ENCODE peak calls at places on chromosomes 11 and 22, in nine cellular contexts. One of them, this sample, is unnamed.

GRCh38 chr11:7892751-7893356 is 38.2 kb downstream of the OR10A6 start:
- DNase-seq in epithelial cell of esophagus: peak; percentile 66
- DNase-seq in LHCN-M2: peak; percentile 72
- DNase-seq in Peyer's patch: no peak
- DNase-seq in left colon: no peak
- DNase-seq in NAMALWA: peak; percentile 82
- DNase-seq in GM12865: peak; percentile 62
- DNase-seq in stimulated activated CD4-positive, alpha-beta T cell treated with anti-CD3 and anti-CD28 coated beads, Interleukin-2, amount 100 ng/mL, for 48 hours: no peak
- DNase-seq in activated CD4-positive, alpha-beta T cell treated with anti-CD3 and anti-CD28 coated beads, Interleukin-2, amount 10 ng/mL, durations not matched to agents 7 days and 5 days: no peak
- DNase-seq in this sample: no peak

GRCh38 chr11:123221074-123221473 is 26.0 kb upstream of the CLMP start:
- DNase-seq in epithelial cell of esophagus: no peak
- DNase-seq in LHCN-M2: no peak
- DNase-seq in Peyer's patch: no peak
- DNase-seq in left colon: no peak
- DNase-seq in NAMALWA: no peak
- DNase-seq in GM12865: no peak
- DNase-seq in stimulated activated CD4-positive, alpha-beta T cell treated with anti-CD3 and anti-CD28 coated beads, Interleukin-2, amount 100 ng/mL, for 48 hours: no peak
- DNase-seq in activated CD4-positive, alpha-beta T cell treated with anti-CD3 and anti-CD28 coated beads, Interleukin-2, amount 10 ng/mL, durations not matched to agents 7 days and 5 days: no peak
- DNase-seq in this sample: no peak

GRCh38 chr11:120748485-120748814 is 236.9 kb downstream of the GRIK4 start:
- DNase-seq in epithelial cell of esophagus: no peak
- DNase-seq in LHCN-M2: no peak
- DNase-seq in Peyer's patch: no peak
- DNase-seq in left colon: no peak
- DNase-seq in NAMALWA: no peak
- DNase-seq in GM12865: no peak
- DNase-seq in stimulated activated CD4-positive, alpha-beta T cell treated with anti-CD3 and anti-CD28 coated beads, Interleukin-2, amount 100 ng/mL, for 48 hours: no peak
- DNase-seq in activated CD4-positive, alpha-beta T cell treated with anti-CD3 and anti-CD28 coated beads, Interleukin-2, amount 10 ng/mL, durations not matched to agents 7 days and 5 days: no peak
- DNase-seq in this sample: no peak

GRCh38 chr11:45750439-45750838 is 54.5 kb upstream of the SLC35C1 start:
- DNase-seq in epithelial cell of esophagus: no peak
- DNase-seq in LHCN-M2: no peak
- DNase-seq in Peyer's patch: no peak
- DNase-seq in left colon: no peak
- DNase-seq in NAMALWA: no peak
- DNase-seq in GM12865: no peak
- DNase-seq in stimulated activated CD4-positive, alpha-beta T cell treated with anti-CD3 and anti-CD28 coated beads, Interleukin-2, amount 100 ng/mL, for 48 hours: no peak
- DNase-seq in activated CD4-positive, alpha-beta T cell treated with anti-CD3 and anti-CD28 coated beads, Interleukin-2, amount 10 ng/mL, durations not matched to agents 7 days and 5 days: no peak
- DNase-seq in this sample: no peak

GRCh38 chr11:84022221-84022620 is 736.1 kb upstream of the CCDC90B start:
- DNase-seq in epithelial cell of esophagus: no peak
- DNase-seq in LHCN-M2: no peak
- DNase-seq in Peyer's patch: no peak
- DNase-seq in left colon: no peak
- DNase-seq in NAMALWA: no peak
- DNase-seq in GM12865: no peak
- DNase-seq in stimulated activated CD4-positive, alpha-beta T cell treated with anti-CD3 and anti-CD28 coated beads, Interleukin-2, amount 100 ng/mL, for 48 hours: no peak
- DNase-seq in activated CD4-positive, alpha-beta T cell treated with anti-CD3 and anti-CD28 coated beads, Interleukin-2, amount 10 ng/mL, durations not matched to agents 7 days and 5 days: no peak
- DNase-seq in this sample: no peak

GRCh38 chr22:40415531-40416266 is 45.3 kb downstream of the SGSM3 start:
- DNase-seq in epithelial cell of esophagus: no peak
- DNase-seq in LHCN-M2: no peak
- DNase-seq in Peyer's patch: peak; percentile 65
- DNase-seq in left colon: peak; percentile 41
- DNase-seq in NAMALWA: peak; percentile 63
- DNase-seq in GM12865: peak; percentile 59
- DNase-seq in stimulated activated CD4-positive, alpha-beta T cell treated with anti-CD3 and anti-CD28 coated beads, Interleukin-2, amount 100 ng/mL, for 48 hours: no peak
- DNase-seq in activated CD4-positive, alpha-beta T cell treated with anti-CD3 and anti-CD28 coated beads, Interleukin-2, amount 10 ng/mL, durations not matched to agents 7 days and 5 days: no peak
- DNase-seq in this sample: no peak

GRCh38 chr11:14902650-14903350 is 10.8 kb upstream of the CYP2R1 start:
- DNase-seq in epithelial cell of esophagus: peak; percentile 87
- DNase-seq in LHCN-M2: peak; percentile 51
- DNase-seq in Peyer's patch: no peak
- DNase-seq in left colon: no peak
- DNase-seq in NAMALWA: no peak
- DNase-seq in GM12865: peak; percentile 15
- DNase-seq in stimulated activated CD4-positive, alpha-beta T cell treated with anti-CD3 and anti-CD28 coated beads, Interleukin-2, amount 100 ng/mL, for 48 hours: no peak
- DNase-seq in activated CD4-positive, alpha-beta T cell treated with anti-CD3 and anti-CD28 coated beads, Interleukin-2, amount 10 ng/mL, durations not matched to agents 7 days and 5 days: no peak
- DNase-seq in this sample: no peak

GRCh38 chr22:31474743-31475142 is 14.9 kb downstream of the EIF4ENIF1 start:
- DNase-seq in epithelial cell of esophagus: no peak
- DNase-seq in LHCN-M2: peak; percentile 46
- DNase-seq in Peyer's patch: no peak
- DNase-seq in left colon: no peak
- DNase-seq in NAMALWA: no peak
- DNase-seq in GM12865: no peak
- DNase-seq in stimulated activated CD4-positive, alpha-beta T cell treated with anti-CD3 and anti-CD28 coated beads, Interleukin-2, amount 100 ng/mL, for 48 hours: no peak
- DNase-seq in activated CD4-positive, alpha-beta T cell treated with anti-CD3 and anti-CD28 coated beads, Interleukin-2, amount 10 ng/mL, durations not matched to agents 7 days and 5 days: no peak
- DNase-seq in this sample: no peak

GRCh38 chr11:65551572-65552398 is 6.4 kb downstream of the LTBP3 start:
- DNase-seq in epithelial cell of esophagus: peak; percentile 54
- DNase-seq in LHCN-M2: peak; percentile 57
- DNase-seq in Peyer's patch: peak; percentile 83
- DNase-seq in left colon: peak; percentile 87
- DNase-seq in NAMALWA: peak; percentile 92
- DNase-seq in GM12865: peak; percentile 84
- DNase-seq in stimulated activated CD4-positive, alpha-beta T cell treated with anti-CD3 and anti-CD28 coated beads, Interleukin-2, amount 100 ng/mL, for 48 hours: peak; percentile 46
- DNase-seq in activated CD4-positive, alpha-beta T cell treated with anti-CD3 and anti-CD28 coated beads, Interleukin-2, amount 10 ng/mL, durations not matched to agents 7 days and 5 days: peak; percentile 71
- DNase-seq in this sample: peak; percentile 78

GRCh38 chr22:37193629-37194191 is 5.7 kb upstream of the C1QTNF6 start:
- DNase-seq in epithelial cell of esophagus: no peak
- DNase-seq in LHCN-M2: peak; percentile 19
- DNase-seq in Peyer's patch: peak; percentile 38
- DNase-seq in left colon: no peak
- DNase-seq in NAMALWA: no peak
- DNase-seq in GM12865: peak; percentile 49
- DNase-seq in stimulated activated CD4-positive, alpha-beta T cell treated with anti-CD3 and anti-CD28 coated beads, Interleukin-2, amount 100 ng/mL, for 48 hours: peak; percentile 56
- DNase-seq in activated CD4-positive, alpha-beta T cell treated with anti-CD3 and anti-CD28 coated beads, Interleukin-2, amount 10 ng/mL, durations not matched to agents 7 days and 5 days: peak; percentile 43
- DNase-seq in this sample: peak; percentile 13

GRCh38 chr11:115276799-115277198 is 227.4 kb downstream of the CADM1 start:
- DNase-seq in epithelial cell of esophagus: no peak
- DNase-seq in LHCN-M2: no peak
- DNase-seq in Peyer's patch: no peak
- DNase-seq in left colon: no peak
- DNase-seq in NAMALWA: no peak
- DNase-seq in GM12865: no peak
- DNase-seq in stimulated activated CD4-positive, alpha-beta T cell treated with anti-CD3 and anti-CD28 coated beads, Interleukin-2, amount 100 ng/mL, for 48 hours: no peak
- DNase-seq in activated CD4-positive, alpha-beta T cell treated with anti-CD3 and anti-CD28 coated beads, Interleukin-2, amount 10 ng/mL, durations not matched to agents 7 days and 5 days: no peak
- DNase-seq in this sample: no peak

GRCh38 chr11:111444040-111444439 is 65.0 kb upstream of the POU2AF1 start:
- DNase-seq in epithelial cell of esophagus: no peak
- DNase-seq in LHCN-M2: no peak
- DNase-seq in Peyer's patch: no peak
- DNase-seq in left colon: no peak
- DNase-seq in NAMALWA: no peak
- DNase-seq in GM12865: no peak
- DNase-seq in stimulated activated CD4-positive, alpha-beta T cell treated with anti-CD3 and anti-CD28 coated beads, Interleukin-2, amount 100 ng/mL, for 48 hours: no peak
- DNase-seq in activated CD4-positive, alpha-beta T cell treated with anti-CD3 and anti-CD28 coated beads, Interleukin-2, amount 10 ng/mL, durations not matched to agents 7 days and 5 days: no peak
- DNase-seq in this sample: no peak

GRCh38 chr22:50199836-50200332 is 927 bp upstream of the SELENOO start:
- DNase-seq in epithelial cell of esophagus: no peak
- DNase-seq in LHCN-M2: no peak
- DNase-seq in Peyer's patch: no peak
- DNase-seq in left colon: no peak
- DNase-seq in NAMALWA: no peak
- DNase-seq in GM12865: no peak
- DNase-seq in stimulated activated CD4-positive, alpha-beta T cell treated with anti-CD3 and anti-CD28 coated beads, Interleukin-2, amount 100 ng/mL, for 48 hours: no peak
- DNase-seq in activated CD4-positive, alpha-beta T cell treated with anti-CD3 and anti-CD28 coated beads, Interleukin-2, amount 10 ng/mL, durations not matched to agents 7 days and 5 days: no peak
- DNase-seq in this sample: no peak

GRCh38 chr11:7186190-7186589 is 65.5 kb upstream of the SYT9 start:
- DNase-seq in epithelial cell of esophagus: no peak
- DNase-seq in LHCN-M2: no peak
- DNase-seq in Peyer's patch: no peak
- DNase-seq in left colon: no peak
- DNase-seq in NAMALWA: no peak
- DNase-seq in GM12865: no peak
- DNase-seq in stimulated activated CD4-positive, alpha-beta T cell treated with anti-CD3 and anti-CD28 coated beads, Interleukin-2, amount 100 ng/mL, for 48 hours: no peak
- DNase-seq in activated CD4-positive, alpha-beta T cell treated with anti-CD3 and anti-CD28 coated beads, Interleukin-2, amount 10 ng/mL, durations not matched to agents 7 days and 5 days: no peak
- DNase-seq in this sample: no peak

GRCh38 chr11:704799-705645 is 1.0 kb upstream of the EPS8L2 start:
- DNase-seq in epithelial cell of esophagus: peak; percentile 36
- DNase-seq in LHCN-M2: no peak
- DNase-seq in Peyer's patch: no peak
- DNase-seq in left colon: peak; percentile 85
- DNase-seq in NAMALWA: no peak
- DNase-seq in GM12865: no peak
- DNase-seq in stimulated activated CD4-positive, alpha-beta T cell treated with anti-CD3 and anti-CD28 coated beads, Interleukin-2, amount 100 ng/mL, for 48 hours: no peak
- DNase-seq in activated CD4-positive, alpha-beta T cell treated with anti-CD3 and anti-CD28 coated beads, Interleukin-2, amount 10 ng/mL, durations not matched to agents 7 days and 5 days: no peak
- DNase-seq in this sample: peak; percentile 95

GRCh38 chr22:42895087-42895486 is 38.0 kb upstream of the ARFGAP3 start:
- DNase-seq in epithelial cell of esophagus: no peak
- DNase-seq in LHCN-M2: no peak
- DNase-seq in Peyer's patch: no peak
- DNase-seq in left colon: no peak
- DNase-seq in NAMALWA: no peak
- DNase-seq in GM12865: peak; percentile 82
- DNase-seq in stimulated activated CD4-positive, alpha-beta T cell treated with anti-CD3 and anti-CD28 coated beads, Interleukin-2, amount 100 ng/mL, for 48 hours: no peak
- DNase-seq in activated CD4-positive, alpha-beta T cell treated with anti-CD3 and anti-CD28 coated beads, Interleukin-2, amount 10 ng/mL, durations not matched to agents 7 days and 5 days: peak; percentile 40
- DNase-seq in this sample: no peak

GRCh38 chr11:12564012-12564411 is 110.2 kb upstream of the TEAD1 start:
- DNase-seq in epithelial cell of esophagus: no peak
- DNase-seq in LHCN-M2: no peak
- DNase-seq in Peyer's patch: no peak
- DNase-seq in left colon: no peak
- DNase-seq in NAMALWA: no peak
- DNase-seq in GM12865: no peak
- DNase-seq in stimulated activated CD4-positive, alpha-beta T cell treated with anti-CD3 and anti-CD28 coated beads, Interleukin-2, amount 100 ng/mL, for 48 hours: no peak
- DNase-seq in activated CD4-positive, alpha-beta T cell treated with anti-CD3 and anti-CD28 coated beads, Interleukin-2, amount 10 ng/mL, durations not matched to agents 7 days and 5 days: no peak
- DNase-seq in this sample: no peak

GRCh38 chr11:72600557-72600956 is 73.7 kb downstream of the PDE2A start:
- DNase-seq in epithelial cell of esophagus: no peak
- DNase-seq in LHCN-M2: no peak
- DNase-seq in Peyer's patch: no peak
- DNase-seq in left colon: peak; percentile 44
- DNase-seq in NAMALWA: no peak
- DNase-seq in GM12865: no peak
- DNase-seq in stimulated activated CD4-positive, alpha-beta T cell treated with anti-CD3 and anti-CD28 coated beads, Interleukin-2, amount 100 ng/mL, for 48 hours: no peak
- DNase-seq in activated CD4-positive, alpha-beta T cell treated with anti-CD3 and anti-CD28 coated beads, Interleukin-2, amount 10 ng/mL, durations not matched to agents 7 days and 5 days: no peak
- DNase-seq in this sample: no peak

GRCh38 chr11:17954395-17955252 is 58.2 kb downstream of the SERGEF start:
- DNase-seq in epithelial cell of esophagus: no peak
- DNase-seq in LHCN-M2: peak; percentile 23
- DNase-seq in Peyer's patch: no peak
- DNase-seq in left colon: no peak
- DNase-seq in NAMALWA: no peak
- DNase-seq in GM12865: no peak
- DNase-seq in stimulated activated CD4-positive, alpha-beta T cell treated with anti-CD3 and anti-CD28 coated beads, Interleukin-2, amount 100 ng/mL, for 48 hours: no peak
- DNase-seq in activated CD4-positive, alpha-beta T cell treated with anti-CD3 and anti-CD28 coated beads, Interleukin-2, amount 10 ng/mL, durations not matched to agents 7 days and 5 days: no peak
- DNase-seq in this sample: no peak

GRCh38 chr11:68436985-68437926 is 23.3 kb upstream of the PPP6R3 start:
- DNase-seq in epithelial cell of esophagus: peak; percentile 72
- DNase-seq in LHCN-M2: peak; percentile 68
- DNase-seq in Peyer's patch: no peak
- DNase-seq in left colon: no peak
- DNase-seq in NAMALWA: no peak
- DNase-seq in GM12865: no peak
- DNase-seq in stimulated activated CD4-positive, alpha-beta T cell treated with anti-CD3 and anti-CD28 coated beads, Interleukin-2, amount 100 ng/mL, for 48 hours: no peak
- DNase-seq in activated CD4-positive, alpha-beta T cell treated with anti-CD3 and anti-CD28 coated beads, Interleukin-2, amount 10 ng/mL, durations not matched to agents 7 days and 5 days: no peak
- DNase-seq in this sample: no peak

GRCh38 chr11:61892085-61892370 is 683 bp upstream of the FADS3 start:
- DNase-seq in epithelial cell of esophagus: no peak
- DNase-seq in LHCN-M2: no peak
- DNase-seq in Peyer's patch: peak; percentile 78
- DNase-seq in left colon: no peak
- DNase-seq in NAMALWA: no peak
- DNase-seq in GM12865: no peak
- DNase-seq in stimulated activated CD4-positive, alpha-beta T cell treated with anti-CD3 and anti-CD28 coated beads, Interleukin-2, amount 100 ng/mL, for 48 hours: no peak
- DNase-seq in activated CD4-positive, alpha-beta T cell treated with anti-CD3 and anti-CD28 coated beads, Interleukin-2, amount 10 ng/mL, durations not matched to agents 7 days and 5 days: no peak
- DNase-seq in this sample: no peak

GRCh38 chr11:33257160-33257896 is at the start of gene HIPK3:
- DNase-seq in epithelial cell of esophagus: peak; percentile 77
- DNase-seq in LHCN-M2: peak; percentile 70
- DNase-seq in Peyer's patch: peak; percentile 74
- DNase-seq in left colon: peak; percentile 86
- DNase-seq in NAMALWA: peak; percentile 81
- DNase-seq in GM12865: peak; percentile 92
- DNase-seq in stimulated activated CD4-positive, alpha-beta T cell treated with anti-CD3 and anti-CD28 coated beads, Interleukin-2, amount 100 ng/mL, for 48 hours: peak; percentile 67
- DNase-seq in activated CD4-positive, alpha-beta T cell treated with anti-CD3 and anti-CD28 coated beads, Interleukin-2, amount 10 ng/mL, durations not matched to agents 7 days and 5 days: peak; percentile 73
- DNase-seq in this sample: peak; percentile 81

GRCh38 chr11:454801-455565 is 4.9 kb downstream of the PTDSS2 start:
- DNase-seq in epithelial cell of esophagus: no peak
- DNase-seq in LHCN-M2: no peak
- DNase-seq in Peyer's patch: no peak
- DNase-seq in left colon: no peak
- DNase-seq in NAMALWA: no peak
- DNase-seq in GM12865: no peak
- DNase-seq in stimulated activated CD4-positive, alpha-beta T cell treated with anti-CD3 and anti-CD28 coated beads, Interleukin-2, amount 100 ng/mL, for 48 hours: no peak
- DNase-seq in activated CD4-positive, alpha-beta T cell treated with anti-CD3 and anti-CD28 coated beads, Interleukin-2, amount 10 ng/mL, durations not matched to agents 7 days and 5 days: no peak
- DNase-seq in this sample: no peak

GRCh38 chr11:72813740-72814138 is 472 bp upstream of the ATG16L2 start:
- DNase-seq in epithelial cell of esophagus: peak; percentile 78
- DNase-seq in LHCN-M2: peak; percentile 73
- DNase-seq in Peyer's patch: peak; percentile 82
- DNase-seq in left colon: peak; percentile 91
- DNase-seq in NAMALWA: peak; percentile 69
- DNase-seq in GM12865: peak; percentile 88
- DNase-seq in stimulated activated CD4-positive, alpha-beta T cell treated with anti-CD3 and anti-CD28 coated beads, Interleukin-2, amount 100 ng/mL, for 48 hours: no peak
- DNase-seq in activated CD4-positive, alpha-beta T cell treated with anti-CD3 and anti-CD28 coated beads, Interleukin-2, amount 10 ng/mL, durations not matched to agents 7 days and 5 days: peak; percentile 80
- DNase-seq in this sample: peak; percentile 81

GRCh38 chr11:47215366-47215925 is 672 bp downstream of the DDB2 start:
- DNase-seq in epithelial cell of esophagus: peak; percentile 82
- DNase-seq in LHCN-M2: no peak
- DNase-seq in Peyer's patch: no peak
- DNase-seq in left colon: no peak
- DNase-seq in NAMALWA: peak; percentile 51
- DNase-seq in GM12865: peak; percentile 45
- DNase-seq in stimulated activated CD4-positive, alpha-beta T cell treated with anti-CD3 and anti-CD28 coated beads, Interleukin-2, amount 100 ng/mL, for 48 hours: no peak
- DNase-seq in activated CD4-positive, alpha-beta T cell treated with anti-CD3 and anti-CD28 coated beads, Interleukin-2, amount 10 ng/mL, durations not matched to agents 7 days and 5 days: no peak
- DNase-seq in this sample: no peak